ENCODE peak calls at places on chromosomes 1 and 21, in six cellular contexts. D, W, J, O, Z and V are unnamed samples.

GRCh38 chr1:203039609-203040517 is 13.6 kb downstream of the PPFIA4 start:
- DNase-seq in O (peak; percentile 28), Z (peak; percentile 24), D (peak; percentile 86), J (peak; percentile 75), W (peak; percentile 53), V (peak; percentile 64)

GRCh38 chr21:46527801-46528200 is 69.1 kb downstream of the DIP2A start:
- DNase-seq in D (no peak), O (no peak), W (no peak), J (peak; percentile 23), Z (no peak), V (no peak)

GRCh38 chr1:206579747-206580437 is 32.4 kb downstream of the EIF2D start:
- DNase-seq in Z (peak; percentile 83), D (no peak), O (peak; percentile 91), W (no peak), J (no peak), V (no peak)

GRCh38 chr1:188706742-188707141 is 1770.9 kb downstream of the BRINP3 start:
- DNase-seq in Z (no peak), W (no peak), D (no peak), O (peak; percentile 4), J (no peak), V (peak; percentile 6)

GRCh38 chr1:56064705-56065104 is 514.7 kb downstream of the PLPP3 start:
- DNase-seq in W (no peak), D (no peak), J (no peak), Z (no peak), O (peak; percentile 32), V (peak; percentile 32)

GRCh38 chr21:31273278-31273677 is 70.8 kb downstream of the TIAM1 start:
- DNase-seq in D (no peak), Z (no peak), J (no peak), O (no peak), W (no peak), V (no peak)

GRCh38 chr1:190940951-190941350 is 463.3 kb upstream of the BRINP3 start:
- DNase-seq in J (no peak), Z (no peak), D (no peak), O (no peak), W (no peak), V (no peak)

GRCh38 chr21:41881051-41881450 is 1.9 kb upstream of the PRDM15 start:
- DNase-seq in D (no peak), Z (no peak), O (no peak), W (no peak), J (no peak), V (no peak)

GRCh38 chr1:230186003-230186863 is 119.2 kb downstream of the GALNT2 start:
- DNase-seq in O (peak; percentile 86), D (peak; percentile 75), Z (no peak), W (no peak), J (no peak), V (peak; percentile 87)

GRCh38 chr1:220528679-220529529 is 968 bp downstream of the MARK1 start:
- DNase-seq in Z (no peak), J (peak; percentile 55), W (no peak), O (peak; percentile 23), D (peak; percentile 64), V (peak; percentile 32)

GRCh38 chr1:246428542-246429308 is 78.4 kb downstream of the SMYD3 start:
- DNase-seq in D (peak; percentile 17), Z (no peak), J (no peak), O (peak; percentile 93), W (no peak), V (no peak)

GRCh38 chr1:125085720-125086591 is 3901.2 kb downstream of the SRGAP2C start:
- DNase-seq in Z (no peak), W (no peak), J (no peak), D (no peak), O (no peak), V (no peak)

GRCh38 chr1:86502721-86503430 is 34.1 kb downstream of the CLCA1 start:
- DNase-seq in Z (no peak), W (peak; percentile 61), J (peak; percentile 58), O (no peak), D (peak; percentile 94), V (peak; percentile 82)

GRCh38 chr1:38938722-38939260 is 2.8 kb downstream of the RHBDL2 start:
- DNase-seq in O (no peak), J (no peak), Z (no peak), D (no peak), W (no peak), V (no peak)

GRCh38 chr1:38941093-38941492 is 537 bp downstream of the RHBDL2 start:
- DNase-seq in D (no peak), O (no peak), W (no peak), Z (no peak), J (no peak), V (no peak)

GRCh38 chr1:38942664-38943428 is 1.2 kb upstream of the RHBDL2 start:
- DNase-seq in O (no peak), D (no peak), J (no peak), W (no peak), Z (no peak), V (no peak)

GRCh38 chr1:38940339-38941047 is 1.1 kb downstream of the RHBDL2 start:
- DNase-seq in O (no peak), D (no peak), J (no peak), W (no peak), Z (no peak), V (no peak)

GRCh38 chr1:38941527-38942019 is at the start of gene RHBDL2:
- DNase-seq in W (no peak), J (peak; percentile 25), Z (no peak), D (peak; percentile 32), O (peak; percentile 89), V (no peak)
- H3K4me3 ChIP-seq in W (no peak within 1 kb of the TSS), J (no peak within 1 kb of the TSS), Z (no peak within 1 kb of the TSS), D (peak within 1 kb of the TSS; percentile 35), O (peak within 1 kb of the TSS; percentile 69), V (no peak within 1 kb of the TSS)

GRCh38 chr1:167911413-167911812 is 2.5 kb downstream of the ADCY10 start:
- DNase-seq in O (no peak), Z (no peak), D (no peak), W (no peak), J (no peak), V (no peak)

GRCh38 chr1:167915528-167916102 is 1.7 kb upstream of the ADCY10 start:
- DNase-seq in D (no peak), W (no peak), O (no peak), Z (no peak), J (no peak), V (no peak)

GRCh38 chr1:167916766-167917511 is 3.0 kb upstream of the ADCY10 start:
- DNase-seq in D (no peak), W (no peak), O (no peak), Z (no peak), J (no peak), V (peak; percentile 53)

GRCh38 chr1:167912294-167912693 is 1.6 kb downstream of the ADCY10 start:
- DNase-seq in W (no peak), O (no peak), D (peak; percentile 82), J (no peak), Z (no peak), V (no peak)

GRCh38 chr1:167913895-167914502 is at the start of gene ADCY10:
- DNase-seq in D (peak; percentile 20), J (no peak), W (no peak), O (no peak), Z (no peak), V (peak; percentile 35)
- TF ChIP-seq EZH2phosphoT487 in D (no peak), J (no peak), W (no peak), O (no peak), Z (no peak), V (no peak)

GRCh38 chr1:53729536-53730485 is 9.2 kb downstream of the GLIS1 start:
- DNase-seq in J (no peak), D (no peak), O (no peak), Z (no peak), W (no peak), V (no peak)
- H3K4me3 ChIP-seq in J (no peak overlapping the region), D (no peak overlapping the region), O (no peak overlapping the region), Z (no peak overlapping the region), W (no peak overlapping the region), V (no peak overlapping the region)

GRCh38 chr1:3891329-3891867 is 8.7 kb downstream of the C1orf174 start:
- DNase-seq in W (no peak), O (no peak), Z (no peak), J (no peak), D (no peak), V (no peak)
- TF ChIP-seq EZH2phosphoT487 in W (no peak), O (no peak), Z (no peak), J (no peak), D (no peak), V (no peak)

DNA sequence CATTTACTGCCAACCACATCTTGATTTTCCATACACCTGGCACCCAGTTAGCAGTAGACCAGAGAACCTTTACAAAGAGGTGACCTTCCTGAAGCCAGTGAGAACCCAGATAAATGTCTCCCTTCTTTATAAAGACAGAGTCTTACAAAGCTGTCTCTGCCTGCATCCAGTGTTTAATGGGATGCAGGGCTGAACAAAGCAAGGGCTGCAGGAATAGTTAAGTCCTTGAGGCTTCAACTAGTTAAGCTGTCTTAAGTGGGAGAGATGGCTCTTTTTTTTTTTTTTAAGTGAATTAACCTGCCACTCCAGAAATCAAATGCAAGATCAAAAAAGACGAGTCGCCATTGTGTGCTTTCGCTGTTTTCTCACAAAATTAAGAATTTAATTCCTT is 1.5 kb downstream of the AHCYL1 start:
- DNase-seq in Z (no peak), J (peak; percentile 85), O (no peak), D (peak; percentile 24), W (no peak), V (no peak)
- H3K4me3 ChIP-seq in Z (peak overlapping the region; percentile 99), J (peak overlapping the region; percentile 94), O (peak overlapping the region; percentile 99), D (peak overlapping the region; percentile 85), W (no peak overlapping the region), V (peak overlapping the region; percentile 34)

DNA sequence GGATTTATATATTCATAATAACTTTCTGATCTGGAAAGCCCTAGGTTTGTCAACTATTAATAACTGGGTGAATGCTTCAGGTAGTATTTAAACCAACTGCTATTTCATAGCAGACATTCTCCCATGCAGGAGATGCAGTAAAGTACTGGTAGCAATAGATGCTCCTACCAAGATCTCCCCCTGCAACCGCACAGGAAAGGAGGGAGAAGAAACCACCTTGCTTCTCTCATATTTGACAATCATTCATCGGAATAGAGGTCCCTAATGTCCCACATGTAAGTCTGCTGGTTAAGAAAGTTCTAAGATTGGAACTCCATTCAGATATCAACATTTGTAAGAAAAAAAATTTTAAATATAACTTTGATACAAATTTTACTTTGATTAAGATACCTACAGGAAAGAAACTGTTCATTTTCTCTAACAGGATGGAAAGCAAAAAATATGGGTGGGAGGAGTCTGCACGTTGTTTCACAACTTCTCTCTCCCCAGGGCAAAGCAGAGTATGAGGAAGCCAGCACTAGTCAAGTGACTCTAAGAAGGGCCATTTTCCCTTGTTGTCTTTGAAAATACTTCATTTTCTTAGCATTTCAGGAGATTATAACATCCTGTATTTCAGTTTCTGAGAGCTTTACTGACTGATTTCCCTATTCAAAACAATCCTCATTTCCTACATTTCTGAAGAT is at the start of gene PYHIN1:
- DNase-seq in D (no peak), O (no peak), Z (peak; percentile 79), J (no peak), W (peak; percentile 21), V (no peak)
- TF ChIP-seq EZH2phosphoT487 in D (no peak), O (no peak), Z (no peak), J (no peak), W (no peak), V (no peak)

DNA sequence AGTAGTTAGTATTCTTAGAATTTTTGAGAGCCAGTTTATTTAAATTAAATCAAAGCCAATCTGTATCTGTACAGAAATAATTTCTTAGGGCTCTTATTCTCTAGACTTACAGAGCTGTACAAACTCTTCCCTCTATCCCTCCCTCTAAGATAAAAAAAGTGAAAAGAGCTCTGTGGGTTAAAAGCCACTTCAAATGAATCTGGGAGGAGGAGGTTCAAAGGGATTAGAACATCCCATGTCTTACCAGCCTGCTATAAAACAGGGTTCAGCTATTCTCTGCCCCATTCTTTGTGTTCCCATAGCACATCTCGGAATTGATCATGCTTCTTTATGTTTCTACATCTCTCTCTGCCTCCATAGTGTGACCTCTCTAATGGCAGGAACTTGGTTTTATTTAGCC is 19.4 kb downstream of the KIAA0319L start:
- DNase-seq in D (no peak), W (no peak), Z (no peak), J (no peak), O (no peak), V (no peak)
- H3K4me3 ChIP-seq in D (no peak overlapping the region), W (no peak overlapping the region), Z (no peak overlapping the region), J (no peak overlapping the region), O (no peak overlapping the region), V (no peak overlapping the region)